ENCODE peak calls at places on chromosomes 12 and 14, in six cellular contexts. Z is H1, D is IMR-90, I is uterus, M is Peyer's patch, R is right lobe of liver. T is an unnamed sample.

GRCh38 chr12:85794551-85794950 is 41.7 kb downstream of the RASSF9 start:
- DNase-seq in Z (no peak), D (peak; percentile 4), I (no peak), M (no peak), R (no peak), T (no peak)

GRCh38 chr12:53102883-53103807 is at the start of gene SOAT2:
- DNase-seq in Z (no peak), D (no peak), I (no peak), M (peak; percentile 80), R (no peak), T (no peak)

GRCh38 chr12:102343361-102344121 is 136.8 kb downstream of the IGF1 start:
- DNase-seq in Z (no peak), D (peak; percentile 16), I (no peak), M (no peak), R (no peak), T (no peak)

GRCh38 chr12:24088751-24089150 is 139.3 kb upstream of the SOX5 start:
- DNase-seq in Z (no peak), D (peak; percentile 59), I (no peak), M (no peak), R (no peak), T (no peak)

GRCh38 chr14:54538055-54538454 is 28.3 kb downstream of the CGRRF1 start:
- DNase-seq in Z (no peak), D (no peak), I (no peak), M (no peak), R (no peak), T (no peak)

GRCh38 chr12:113403435-113404415 is at the start of gene SDS:
- DNase-seq in Z (no peak), D (peak; percentile 24), I (no peak), M (peak; percentile 51), R (peak; percentile 96), T (peak; percentile 79)

GRCh38 chr12:81692008-81692407 is 67.1 kb downstream of the PPFIA2 start:
- DNase-seq in Z (no peak), D (no peak), I (no peak), M (no peak), R (no peak), T (no peak)

GRCh38 chr14:85416771-85417170 is 113.2 kb upstream of the FLRT2 start:
- DNase-seq in Z (no peak), D (peak; percentile 77), I (no peak), M (no peak), R (no peak), T (no peak)

GRCh38 chr14:20429801-20430669 is 5.9 kb downstream of the KLHL33 start:
- DNase-seq in Z (no peak), D (no peak), I (no peak), M (no peak), R (no peak), T (peak; percentile 56)

GRCh38 chr12:63967781-63968180 is 123.3 kb downstream of the SRGAP1 start:
- DNase-seq in Z (no peak), D (peak; percentile 22), I (no peak), M (no peak), R (no peak), T (no peak)

GRCh38 chr12:127245437-127245836 is 1021.5 kb upstream of the TMEM132C start:
- DNase-seq in Z (no peak), D (peak; percentile 59), I (no peak), M (no peak), R (no peak), T (no peak)

GRCh38 chr12:132289356-132290202 is 39.8 kb downstream of the GALNT9 start:
- DNase-seq in Z (no peak), D (no peak), I (no peak), M (no peak), R (no peak), T (no peak)

GRCh38 chr14:37246427-37246829 is 48.7 kb downstream of the MIPOL1 start:
- DNase-seq in Z (no peak), D (peak; percentile 63), I (no peak), M (no peak), R (no peak), T (no peak)

GRCh38 chr14:92793709-92794546 is at the start of gene GOLGA5:
- DNase-seq in Z (peak; percentile 98), D (peak; percentile 98), I (peak; percentile 99), M (peak; percentile 99), R (peak; percentile 98), T (peak; percentile 99)

GRCh38 chr12:24960222-24960855 is 11.4 kb upstream of the BCAT1 start:
- DNase-seq in Z (no peak), D (peak; percentile 72), I (no peak), M (peak; percentile 50), R (no peak), T (no peak)

GRCh38 chr12:5621329-5621728 is 189.4 kb downstream of the NTF3 start:
- DNase-seq in Z (no peak), D (no peak), I (no peak), M (no peak), R (no peak), T (no peak)

GRCh38 chr14:50333010-50333409 is 20.9 kb downstream of the DMAC2L start:
- DNase-seq in Z (no peak), D (peak; percentile 86), I (peak; percentile 81), M (no peak), R (no peak), T (no peak)

GRCh38 chr12:132352896-132353800 is 23.8 kb upstream of the GALNT9 start:
- DNase-seq in Z (no peak), D (no peak), I (no peak), M (no peak), R (no peak), T (no peak)

GRCh38 chr12:127145543-127145928 is 1121.4 kb upstream of the TMEM132C start:
- DNase-seq in Z (no peak), D (no peak), I (no peak), M (no peak), R (no peak), T (no peak)

GRCh38 chr14:92914087-92914656 is 8.8 kb upstream of the CHGA start:
- DNase-seq in Z (no peak), D (peak; percentile 15), I (no peak), M (no peak), R (no peak), T (no peak)

GRCh38 chr14:102510616-102511520 is 1.3 kb upstream of the ANKRD9 start:
- DNase-seq in Z (peak; percentile 77), D (no peak), I (no peak), M (peak; percentile 91), R (no peak), T (no peak)

GRCh38 chr14:56813143-56813551 is 2.9 kb upstream of the OTX2 start:
- DNase-seq in Z (no peak), D (no peak), I (no peak), M (no peak), R (no peak), T (no peak)

GRCh38 chr12:29346764-29347421 is 34.1 kb downstream of the ERGIC2 start:
- DNase-seq in Z (no peak), D (peak; percentile 3), I (no peak), M (no peak), R (no peak), T (no peak)

GRCh38 chr14:23299986-23300686 is 2.5 kb downstream of the PPP1R3E start:
- DNase-seq in Z (no peak), D (no peak), I (no peak), M (no peak), R (no peak), T (no peak)

GRCh38 chr14:23302290-23303225 is at the start of gene PPP1R3E:
- DNase-seq in Z (no peak), D (peak; percentile 41), I (peak; percentile 73), M (peak; percentile 96), R (peak; percentile 82), T (peak; percentile 70)

GRCh38 chr14:23301969-23302289 is 730 bp downstream of the PPP1R3E start:
- DNase-seq in Z (no peak), D (no peak), I (no peak), M (no peak), R (no peak), T (no peak)

GRCh38 chr14:23300687-23301223 is 1.9 kb downstream of the PPP1R3E start:
- DNase-seq in Z (no peak), D (peak; percentile 13), I (peak; percentile 53), M (peak; percentile 76), R (peak; percentile 62), T (peak; percentile 59)

GRCh38 chr14:23301288-23301968 is 1.2 kb downstream of the PPP1R3E start:
- DNase-seq in Z (peak; percentile 95), D (peak; percentile 98), I (peak; percentile 99), M (peak; percentile 98), R (peak; percentile 99), T (peak; percentile 98)
- TF ChIP-seq POLR2A in Z (no peak), D (peak; percentile 19), I (peak; percentile 56), M (peak; percentile 71), R (peak; percentile 33), T (peak; percentile 67)

DNA sequence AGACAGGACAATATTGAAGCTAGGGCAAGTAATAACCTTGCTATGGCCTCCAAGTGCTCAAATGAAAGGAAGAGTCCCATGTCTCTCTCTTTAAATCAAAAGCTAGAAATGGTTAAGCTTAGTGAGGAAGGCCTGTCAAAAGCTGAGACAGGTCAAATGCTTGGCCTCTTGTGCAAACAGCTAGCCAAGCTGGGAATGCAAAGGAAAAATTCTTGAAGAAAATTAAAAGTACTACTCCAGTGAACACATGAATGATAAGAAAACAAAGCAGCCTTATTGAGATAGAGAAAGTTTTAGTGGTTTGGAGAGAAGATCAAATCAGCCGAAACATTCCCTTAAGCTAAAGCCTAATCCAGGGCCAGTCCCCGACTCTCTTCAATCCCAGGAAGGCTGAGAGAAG is 84.1 kb upstream of the PLEKHA5 start:
- DNase-seq in Z (no peak), D (peak; percentile 13), I (no peak), M (no peak), R (no peak), T (no peak)
- H3K27ac ChIP-seq in Z (no peak overlapping the region), D (no peak overlapping the region), I (no peak overlapping the region), M (no peak overlapping the region), R (no peak overlapping the region), T (no peak overlapping the region)

DNA sequence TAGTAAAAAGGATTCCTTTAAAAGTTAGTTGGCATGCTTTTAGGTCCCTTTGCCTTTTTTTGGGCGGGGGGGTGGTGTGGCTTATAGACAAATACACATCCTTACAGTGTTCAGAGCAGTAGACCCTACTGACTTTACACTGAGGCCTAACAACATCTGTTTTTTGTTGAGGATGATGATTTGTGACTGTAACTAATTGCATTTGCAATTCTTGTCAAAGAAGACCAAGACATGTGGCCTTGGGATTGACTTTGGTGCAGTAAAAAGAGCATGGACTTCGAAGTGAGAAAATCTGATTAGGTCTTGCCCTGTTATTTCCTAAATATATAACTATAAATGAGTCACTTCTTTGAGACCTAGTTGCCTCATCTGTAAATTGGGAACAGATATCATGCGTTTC is 77.3 kb downstream of the TRHDE start:
- DNase-seq in Z (no peak), D (no peak), I (no peak), M (no peak), R (no peak), T (no peak)
- H3K4me3 ChIP-seq in Z (no peak overlapping the region), D (no peak overlapping the region), I (no peak overlapping the region), M (no peak overlapping the region), R (no peak overlapping the region), T (no peak overlapping the region)

DNA sequence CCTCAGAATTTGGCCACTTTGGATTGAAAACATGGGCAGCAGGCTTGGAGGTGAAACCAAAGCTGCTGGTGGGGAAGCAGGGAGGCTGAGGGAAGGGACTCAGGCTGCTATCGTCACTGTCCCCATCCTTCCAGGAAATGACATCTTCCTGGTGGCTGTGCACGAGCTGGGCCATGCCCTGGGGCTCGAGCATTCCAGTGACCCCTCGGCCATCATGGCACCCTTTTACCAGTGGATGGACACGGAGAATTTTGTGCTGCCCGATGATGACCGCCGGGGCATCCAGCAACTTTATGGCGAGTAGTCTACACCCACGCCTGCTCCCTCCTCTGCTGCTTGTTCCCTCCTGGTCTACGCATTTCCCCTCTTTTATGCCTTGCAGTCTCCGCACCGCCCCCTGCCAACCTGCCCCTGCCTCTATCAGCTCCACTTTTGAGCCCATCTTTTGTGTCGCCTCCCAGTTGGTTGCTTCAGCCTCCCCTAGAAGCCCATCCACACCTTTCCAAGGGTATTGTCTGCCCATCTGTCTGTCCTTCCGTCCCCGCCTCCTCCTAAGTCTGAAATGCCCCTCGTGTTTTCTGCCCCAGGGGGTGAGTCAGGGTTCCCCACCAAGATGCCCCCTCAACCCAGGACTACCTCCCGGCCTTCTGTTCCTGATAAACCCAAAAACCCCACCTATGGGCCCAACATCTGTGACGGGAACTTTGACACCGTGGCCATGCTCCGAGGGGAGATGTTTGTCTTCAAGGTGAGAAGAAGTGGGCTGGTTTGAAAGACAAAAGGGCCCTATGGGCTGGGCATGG is 6.9 kb downstream of the MMP14 start:
- DNase-seq in Z (no peak), D (no peak), I (no peak), M (no peak), R (no peak), T (no peak)
- TF ChIP-seq POLR2A in Z (no peak), D (no peak), I (no peak), M (no peak), R (no peak), T (no peak)

T was measured in ovary.